ENCODE peak calls at places on chromosomes 2 and 18, in eight cellular contexts. L is RWPE1, F is NCI-H1436, S is amygdala, V is OCI-LY7, E is activated T-cell treated with anti-CD3 and anti-CD28 coated beads for 1 hour, B is amniotic stem cell, H is Ammon's horn. G is an unnamed sample.

GRCh38 chr2:169526451-169526850 is 16.9 kb downstream of the KLHL41 start:
- DNase-seq in L (no peak), F (no peak), S (no peak), V (no peak), E (no peak), B (no peak), H (no peak), G (no peak)

GRCh38 chr2:158735822-158736580 is 59.1 kb upstream of the DAPL1 start:
- DNase-seq in L (no peak), F (no peak), S (no peak), V (no peak), E (no peak), B (no peak), H (no peak), G (no peak)

GRCh38 chr2:222468338-222468737 is 44.0 kb downstream of the SGPP2 start:
- DNase-seq in L (no peak), F (no peak), S (no peak), V (no peak), E (no peak), B (no peak), H (no peak), G (no peak)

GRCh38 chr2:127400897-127401756 is 13.4 kb upstream of the MAP3K2 start:
- DNase-seq in L (peak), F (no peak), S (no peak), V (no peak), E (no peak), B (no peak), H (no peak), G (no peak)

GRCh38 chr2:128736689-128737545 is 418.2 kb upstream of the HS6ST1 start:
- DNase-seq in L (peak), F (peak), S (peak), V (peak), E (peak), B (no peak), H (peak), G (peak)

GRCh38 chr18:67010916-67011315 is 407.0 kb upstream of the CDH19 start:
- DNase-seq in L (peak), F (no peak), S (no peak), V (no peak), E (no peak), B (no peak), H (no peak), G (peak)

GRCh38 chr2:230205721-230206120 is 14.1 kb downstream of the SP110 start:
- DNase-seq in L (no peak), F (no peak), S (no peak), V (no peak), E (no peak), B (no peak), H (no peak), G (no peak)

GRCh38 chr18:80009661-80010550 is 21.5 kb upstream of the TXNL4A start:
- DNase-seq in L (peak), F (no peak), S (peak), V (no peak), E (no peak), B (peak), H (peak), G (peak)

GRCh38 chr2:85763132-85763531 is 9.3 kb downstream of the ATOH8 start:
- DNase-seq in L (no peak), F (no peak), S (no peak), V (no peak), E (no peak), B (no peak), H (no peak), G (no peak)

GRCh38 chr18:7803956-7804469 is 236.9 kb downstream of the PTPRM start:
- DNase-seq in L (no peak), F (no peak), S (no peak), V (no peak), E (no peak), B (no peak), H (no peak), G (no peak)

GRCh38 chr2:23596316-23596885 is 211.4 kb downstream of the KLHL29 start:
- DNase-seq in L (no peak), F (no peak), S (no peak), V (no peak), E (no peak), B (no peak), H (peak), G (no peak)

GRCh38 chr2:202152104-202152771 is 79.2 kb downstream of the KIAA2012 start:
- DNase-seq in L (no peak), F (no peak), S (no peak), V (no peak), E (no peak), B (no peak), H (no peak), G (no peak)

GRCh38 chr2:20013061-20013721 is 723 bp upstream of the MATN3 start:
- DNase-seq in L (no peak), F (no peak), S (no peak), V (no peak), E (no peak), B (no peak), H (no peak), G (no peak)

GRCh38 chr2:145593280-145593679 is 1073.4 kb upstream of the ZEB2 start:
- DNase-seq in L (no peak), F (no peak), S (no peak), V (no peak), E (no peak), B (no peak), H (no peak), G (no peak)

G was measured in SW 1271.